ENCODE peak calls at places on chromosomes 6 and 20, in five cellular contexts. P, Q, K, R and M are unnamed samples.

GRCh38 chr6:165767228-165767627 is 104.2 kb upstream of the PDE10A start:
- DNase-seq in Q (no peak), R (no peak), K (no peak), P (no peak), M (no peak)

GRCh38 chr6:106097368-106098231 is 11.5 kb downstream of the PRDM1 start:
- DNase-seq in R (peak), P (no peak), K (no peak), Q (no peak), M (no peak)

GRCh38 chr6:36976005-36976261 is 10.1 kb downstream of the MTCH1 start:
- DNase-seq in P (no peak), K (no peak), R (no peak), Q (no peak), M (no peak)

GRCh38 chr6:141335476-141335875 is 797.2 kb upstream of the GJE1 start:
- DNase-seq in Q (no peak), P (no peak), K (no peak), R (no peak), M (no peak)

GRCh38 chr6:12181481-12181880 is 108.7 kb upstream of the EDN1 start:
- DNase-seq in K (no peak), P (no peak), Q (no peak), R (no peak), M (no peak)

GRCh38 chr20:25058051-25058796 is at the start of gene ACSS1:
- DNase-seq in P (peak), R (peak), K (no peak), Q (no peak), M (peak)

GRCh38 chr6:1962201-1962600 is 283.2 kb downstream of the GMDS start:
- DNase-seq in R (no peak), P (no peak), K (no peak), Q (no peak), M (no peak)

GRCh38 chr6:41692735-41693134 is 42.7 kb downstream of the TFEB start:
- DNase-seq in P (no peak), K (no peak), R (no peak), Q (no peak), M (no peak)

GRCh38 chr6:26025047-26025893 is 62.0 kb upstream of the HFE start:
- DNase-seq in K (no peak), R (no peak), P (no peak), Q (peak), M (peak)

GRCh38 chr6:168280020-168280898 is 39.3 kb downstream of the DACT2 start:
- DNase-seq in Q (no peak), P (no peak), R (no peak), K (no peak), M (no peak)

GRCh38 chr20:53801609-53802370 is 208.2 kb upstream of the ZNF217 start:
- DNase-seq in Q (no peak), K (no peak), P (no peak), R (no peak), M (no peak)

DNA sequence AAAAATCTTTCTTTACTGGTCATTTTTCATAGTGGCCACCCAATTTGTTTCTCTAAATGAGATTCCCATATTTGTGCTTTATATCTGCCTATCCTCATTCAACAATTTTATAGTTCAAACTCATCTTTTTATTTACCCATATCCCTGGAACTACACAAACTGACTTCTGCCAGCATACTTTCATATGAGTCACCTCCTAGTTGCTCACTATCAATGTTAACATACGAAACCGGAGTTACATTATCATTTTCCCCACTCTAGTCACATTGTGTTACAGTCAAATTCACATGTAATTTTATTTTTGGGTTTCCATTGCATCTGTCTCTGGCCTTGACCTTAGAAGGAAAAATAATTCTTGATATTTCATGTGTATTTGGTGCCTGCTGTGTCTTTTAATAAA is 499.4 kb downstream of the MAFB start:
- DNase-seq in R (no peak), Q (no peak), P (no peak), K (no peak), M (no peak)
- TF ChIP-seq JUND in R (no peak), Q (no peak), P (no peak), K (no peak), M (no peak)

GRCh38 chr6:145480024-145480423 is 255.3 kb downstream of the EPM2A start:
- DNase-seq in P (no peak), K (no peak), Q (no peak), R (no peak), M (no peak)

GRCh38 chr6:145486306-145486705 is 249.0 kb downstream of the EPM2A start:
- DNase-seq in R (no peak), P (no peak), Q (no peak), K (no peak), M (no peak)

DNA sequence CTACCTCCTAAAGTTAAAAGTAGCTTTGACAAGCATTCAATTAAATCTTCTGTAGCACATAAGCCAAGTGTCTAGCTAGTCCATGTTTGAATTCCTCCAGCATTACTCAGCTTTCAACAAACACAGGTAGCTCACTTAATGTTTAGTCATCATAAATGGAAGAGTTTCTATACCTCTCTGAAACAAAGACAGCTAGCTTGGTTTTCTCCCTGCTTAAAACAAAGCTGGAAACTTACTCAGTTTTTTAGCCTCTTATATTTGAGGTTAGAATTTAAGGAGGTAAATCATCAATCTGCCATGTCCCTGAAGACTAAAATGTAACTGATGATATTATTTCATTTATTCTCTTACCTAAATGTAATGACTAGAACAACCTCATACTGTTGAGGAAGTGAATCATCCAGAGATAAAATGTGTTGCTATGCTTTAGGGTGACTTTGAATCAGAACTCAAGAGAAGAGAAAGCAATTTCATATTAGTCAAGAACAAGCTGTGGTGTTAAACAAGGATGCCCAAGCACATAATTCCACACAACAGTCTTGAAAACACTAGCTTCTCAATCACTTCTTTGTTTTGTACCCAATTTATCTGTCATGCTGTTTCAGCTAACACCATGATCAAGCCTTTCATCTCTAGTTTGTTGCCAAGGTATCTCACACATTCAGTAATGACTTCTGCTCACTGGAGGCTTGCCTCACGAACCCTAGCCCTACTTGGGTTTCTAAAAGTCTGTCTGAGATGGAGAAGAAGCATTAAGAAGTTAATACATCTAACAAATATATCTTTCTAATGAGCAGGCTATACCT is 251.9 kb downstream of the EPM2A start:
- DNase-seq in P (no peak), Q (peak), K (peak), R (no peak), M (peak)
- TF ChIP-seq JUND in P (no peak), Q (no peak), K (peak), R (no peak), M (peak)

GRCh38 chr6:17884501-17885039 is 102.9 kb downstream of the KIF13A start:
- DNase-seq in Q (no peak), P (no peak), R (peak), K (no peak), M (no peak)
- TF ChIP-seq JUND in Q (no peak), P (no peak), R (peak), K (peak), M (no peak)

GRCh38 chr20:18913701-18914100 is 100.1 kb downstream of the SCP2D1 start:
- DNase-seq in Q (no peak), K (no peak), R (no peak), P (no peak), M (no peak)

GRCh38 chr20:18906046-18906445 is 92.5 kb downstream of the SCP2D1 start:
- DNase-seq in K (no peak), Q (no peak), P (no peak), R (no peak), M (no peak)

GRCh38 chr20:18907353-18907752 is 93.8 kb downstream of the SCP2D1 start:
- DNase-seq in R (no peak), P (no peak), Q (no peak), K (no peak), M (no peak)

GRCh38 chr20:18908109-18908508 is 94.5 kb downstream of the SCP2D1 start:
- DNase-seq in P (no peak), R (no peak), Q (no peak), K (no peak), M (no peak)

GRCh38 chr20:18909254-18909653 is 95.7 kb downstream of the SCP2D1 start:
- DNase-seq in K (no peak), Q (no peak), R (no peak), P (no peak), M (no peak)
- TF ChIP-seq JUND in K (no peak), Q (no peak), R (no peak), P (no peak), M (no peak)

GRCh38 chr20:19699132-19699971 is 58.7 kb upstream of the RIN2 start:
- DNase-seq in P (no peak), R (no peak), K (peak), Q (no peak), M (no peak)
- TF ChIP-seq JUND in P (no peak), R (no peak), K (peak), Q (no peak), M (no peak)

DNA sequence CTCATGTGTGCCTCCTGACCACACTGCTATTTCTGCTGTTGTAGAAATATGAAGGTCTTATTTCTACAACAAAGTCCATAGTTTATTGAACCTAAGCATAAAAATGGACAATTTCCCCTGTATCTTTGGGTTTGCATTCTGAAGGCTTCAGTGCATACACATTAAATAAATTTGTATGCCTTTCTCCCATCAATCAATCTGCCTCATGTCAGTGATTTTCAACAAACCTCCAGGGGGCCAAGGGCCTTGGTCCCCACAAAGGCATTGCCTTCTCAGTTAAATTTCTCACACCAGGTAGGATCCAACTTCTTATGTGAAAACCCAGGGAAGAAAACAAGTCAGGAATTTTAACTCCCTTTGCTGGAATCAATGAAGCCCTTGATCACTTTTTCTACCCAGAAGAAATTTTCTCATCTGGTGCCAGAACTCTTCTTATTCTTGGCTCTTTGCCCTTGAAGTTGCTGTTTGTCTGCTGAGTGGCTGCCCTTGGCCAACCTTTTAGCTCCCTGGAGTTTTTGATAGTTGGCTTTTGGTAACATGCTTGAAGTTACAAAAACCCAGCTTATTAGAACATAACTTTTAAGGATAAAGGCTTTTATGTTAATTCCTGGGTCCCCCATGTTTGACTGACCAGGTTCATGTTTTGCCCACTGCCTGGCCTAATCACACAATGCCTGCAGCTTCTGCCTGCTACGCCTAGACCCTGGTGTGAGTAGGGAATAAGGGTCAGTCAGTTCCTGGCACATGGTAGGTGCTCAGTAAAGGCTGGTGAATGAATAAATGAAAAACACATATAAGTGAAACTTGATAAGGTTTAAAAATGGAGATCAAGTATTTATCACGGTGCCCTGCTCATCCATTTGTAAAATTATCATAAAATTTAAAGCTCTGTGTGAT is 37.0 kb downstream of the SHLD1 start:
- DNase-seq in P (no peak), K (no peak), R (no peak), Q (no peak), M (no peak)
- TF ChIP-seq JUND in P (no peak), K (no peak), R (no peak), Q (no peak), M (no peak)

GRCh38 chr20:32581839-32582658 is 3.1 kb downstream of the NOL4L start:
- DNase-seq in P (peak), Q (no peak), K (no peak), R (no peak), M (no peak)

GRCh38 chr20:32580608-32580969 is 4.5 kb downstream of the NOL4L start:
- DNase-seq in K (no peak), R (no peak), Q (no peak), P (no peak), M (no peak)

GRCh38 chr20:32582659-32583580 is 2.2 kb downstream of the NOL4L start:
- DNase-seq in K (no peak), R (no peak), Q (no peak), P (peak), M (peak)

GRCh38 chr20:32580194-32580593 is 4.9 kb downstream of the NOL4L start:
- DNase-seq in P (no peak), Q (no peak), R (no peak), K (no peak), M (no peak)

GRCh38 chr20:32580970-32581838 is 3.9 kb downstream of the NOL4L start:
- DNase-seq in R (no peak), Q (peak), K (no peak), P (no peak), M (no peak)
- TF ChIP-seq JUND in R (no peak), Q (no peak), K (no peak), P (no peak), M (no peak)

GRCh38 chr20:51731771-51732453 is 36.3 kb downstream of the ATP9A start:
- DNase-seq in R (no peak), P (no peak), K (no peak), Q (no peak), M (no peak)
- TF ChIP-seq JUND in R (no peak), P (no peak), K (no peak), Q (no peak), M (no peak)

GRCh38 chr6:470901-471448 is 79.4 kb downstream of the IRF4 start:
- DNase-seq in K (no peak), Q (no peak), R (peak), P (no peak), M (no peak)

GRCh38 chr6:475341-475740 is 83.8 kb downstream of the IRF4 start:
- DNase-seq in K (no peak), Q (no peak), R (no peak), P (no peak), M (no peak)

GRCh38 chr6:474454-475185 is 83.1 kb downstream of the IRF4 start:
- DNase-seq in P (no peak), K (no peak), Q (no peak), R (peak), M (no peak)

GRCh38 chr6:473356-473755 is 81.8 kb downstream of the IRF4 start:
- DNase-seq in Q (no peak), K (no peak), P (no peak), R (no peak), M (no peak)

GRCh38 chr6:473759-474453 is 82.4 kb downstream of the IRF4 start:
- DNase-seq in Q (no peak), P (no peak), K (no peak), R (no peak), M (no peak)
- TF ChIP-seq JUND in Q (no peak), P (no peak), K (no peak), R (no peak), M (no peak)

GRCh38 chr20:43938932-43939761 is 24.5 kb downstream of the TOX2 start:
- DNase-seq in Q (peak), K (no peak), P (no peak), R (no peak), M (peak)

GRCh38 chr20:43938017-43938655 is 23.5 kb downstream of the TOX2 start:
- DNase-seq in R (no peak), K (no peak), Q (no peak), P (no peak), M (no peak)

GRCh38 chr20:43940518-43941225 is 26.0 kb downstream of the TOX2 start:
- DNase-seq in R (no peak), Q (no peak), P (no peak), K (no peak), M (no peak)

GRCh38 chr20:43941476-43942212 is 27.0 kb downstream of the TOX2 start:
- DNase-seq in P (no peak), Q (no peak), R (no peak), K (no peak), M (no peak)

DNA sequence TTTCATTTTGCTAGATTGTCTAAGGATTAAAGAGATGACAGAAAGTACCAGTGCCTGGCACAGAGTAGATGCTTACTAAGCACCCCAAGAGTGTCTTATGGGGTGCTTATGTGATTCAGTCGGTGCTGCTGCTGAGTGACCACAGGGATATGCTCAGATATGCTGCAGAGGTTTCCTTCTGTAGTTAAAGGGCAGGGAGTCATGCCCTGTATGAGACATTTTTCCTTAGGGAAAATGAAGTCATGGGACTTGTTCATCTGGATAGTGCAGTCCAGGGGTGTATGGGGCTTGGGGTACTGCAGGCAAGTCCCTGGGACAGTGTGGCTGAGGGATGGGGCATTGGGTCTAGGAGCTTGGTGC is 25.1 kb downstream of the TOX2 start:
- DNase-seq in P (no peak), Q (no peak), K (no peak), R (no peak), M (no peak)
- TF ChIP-seq JUND in P (no peak), Q (no peak), K (no peak), R (no peak), M (no peak)